ENCODE peak calls at places on chromosomes 6 and 20, in eight cellular contexts. J, V, E, Z, L, D, I and K are unnamed samples.

GRCh38 chr20:33412484-33412838 is 11.1 kb upstream of the CDK5RAP1 start:
- DNase-seq in D (no peak), E (no peak), I (no peak), L (no peak), V (no peak), Z (no peak), J (no peak), K (no peak)

GRCh38 chr6:153108320-153108719 is 22.8 kb downstream of the RGS17 start:
- DNase-seq in Z (no peak), D (no peak), J (no peak), I (peak; percentile 35), V (no peak), L (no peak), E (no peak), K (no peak)

GRCh38 chr6:19502301-19502700 is 334.9 kb upstream of the ID4 start:
- DNase-seq in J (no peak), Z (no peak), L (no peak), D (no peak), E (no peak), V (no peak), I (no peak), K (no peak)

GRCh38 chr6:92777146-92777740 is 642.1 kb downstream of the EPHA7 start:
- DNase-seq in D (no peak), L (no peak), J (no peak), Z (no peak), E (no peak), V (no peak), I (no peak), K (no peak)

GRCh38 chr20:59412251-59412650 is 111.8 kb downstream of the EDN3 start:
- DNase-seq in V (no peak), L (no peak), E (no peak), I (no peak), Z (no peak), J (no peak), D (no peak), K (no peak)

GRCh38 chr6:124994648-124995047 is 32.4 kb downstream of the RNF217 start:
- DNase-seq in J (no peak), V (no peak), Z (no peak), L (no peak), I (no peak), E (no peak), D (no peak), K (no peak)

GRCh38 chr20:34562643-34563042 is 4.1 kb downstream of the MAP1LC3A start:
- DNase-seq in J (peak; percentile 24), I (no peak), D (no peak), V (peak; percentile 18), L (no peak), E (peak; percentile 40), Z (no peak), K (no peak)

GRCh38 chr6:98124176-98124575 is 710.2 kb upstream of the POU3F2 start:
- DNase-seq in J (no peak), E (no peak), D (no peak), V (no peak), Z (no peak), I (no peak), L (no peak), K (no peak)

GRCh38 chr6:75488026-75488425 is 5.6 kb downstream of the FILIP1 start:
- DNase-seq in V (no peak), D (no peak), Z (no peak), J (no peak), L (no peak), E (no peak), I (peak; percentile 46), K (no peak)

GRCh38 chr6:84645000-84645399 is 119.4 kb downstream of the TBX18 start:
- DNase-seq in L (no peak), I (peak; percentile 52), J (no peak), D (no peak), Z (no peak), E (no peak), V (no peak), K (no peak)

GRCh38 chr20:40753472-40753871 is 64.4 kb upstream of the MAFB start:
- DNase-seq in E (no peak), Z (no peak), I (no peak), J (no peak), V (no peak), L (no peak), D (no peak), K (no peak)

GRCh38 chr6:12958052-12958706 is 241.6 kb downstream of the PHACTR1 start:
- DNase-seq in E (no peak), L (no peak), D (no peak), V (no peak), I (no peak), Z (no peak), J (no peak), K (no peak)

GRCh38 chr6:132443206-132443605 is 41.9 kb upstream of the MOXD1 start:
- DNase-seq in Z (no peak), J (no peak), L (no peak), V (no peak), I (peak; percentile 60), D (no peak), E (no peak), K (no peak)

GRCh38 chr6:19830171-19830570 is 7.0 kb upstream of the ID4 start:
- DNase-seq in I (no peak), J (no peak), D (no peak), Z (no peak), L (no peak), E (no peak), V (no peak), K (no peak)

GRCh38 chr6:44738652-44739141 is 351.2 kb downstream of the CDC5L start:
- DNase-seq in L (peak; percentile 17), V (no peak), Z (no peak), E (no peak), I (peak; percentile 90), J (no peak), D (no peak), K (no peak)

GRCh38 chr20:59253779-59254319 is 46.6 kb upstream of the EDN3 start:
- DNase-seq in J (no peak), I (no peak), L (peak; percentile 18), Z (peak; percentile 76), E (peak; percentile 15), D (no peak), V (peak; percentile 44), K (no peak)

GRCh38 chr6:32613475-32613874 is 23.7 kb upstream of the HLA-DQA1 start:
- DNase-seq in Z (no peak), E (no peak), D (no peak), I (no peak), J (no peak), L (no peak), V (no peak), K (no peak)

GRCh38 chr20:51061646-51062045 is 38.7 kb upstream of the KCNG1 start:
- DNase-seq in E (no peak), L (no peak), J (no peak), I (no peak), D (no peak), Z (no peak), V (no peak), K (no peak)

GRCh38 chr6:41626917-41627316 is 11.4 kb upstream of the MDFI start:
- DNase-seq in D (no peak), I (no peak), L (no peak), J (no peak), Z (no peak), E (no peak), V (no peak), K (no peak)

GRCh38 chr20:1301031-1301529 is 27.9 kb downstream of the SDCBP2 start:
- DNase-seq in I (peak; percentile 14), J (no peak), D (no peak), Z (no peak), L (no peak), E (peak; percentile 70), V (peak; percentile 66), K (no peak)